ENCODE peak calls at places on chromosomes 4 and X, in eight cellular contexts. T, G, X, W, H, F, P and O are unnamed samples.

GRCh38 chr4:157128395-157128794 is 52.4 kb downstream of the GLRB start:
- DNase-seq in X (no peak), P (peak), H (no peak), T (peak), W (peak), F (peak), G (no peak), O (peak)

GRCh38 chr4:39591290-39591689 is 47.4 kb downstream of the SMIM14 start:
- DNase-seq in H (no peak), F (peak), G (no peak), X (no peak), T (no peak), W (no peak), P (no peak), O (no peak)

GRCh38 chr4:101221294-101221693 is 126.0 kb downstream of the PPP3CA start:
- DNase-seq in H (no peak), X (no peak), T (no peak), F (no peak), W (no peak), P (no peak), G (no peak), O (no peak)

GRCh38 chrX:9122504-9123245 is 88.7 kb upstream of the FAM9B start:
- DNase-seq in W (no peak), P (no peak), X (no peak), G (no peak), H (no peak), F (peak), T (peak), O (no peak)

GRCh38 chr4:96652158-96652557 is 812.3 kb downstream of the PDHA2 start:
- DNase-seq in X (no peak), P (no peak), T (peak), F (peak), W (no peak), G (no peak), H (no peak), O (no peak)

GRCh38 chr4:26152051-26152450 is 168.8 kb upstream of the RBPJ start:
- DNase-seq in F (no peak), T (no peak), P (no peak), H (no peak), X (no peak), G (no peak), W (peak), O (no peak)

GRCh38 chrX:102845020-102845419 is 92.1 kb upstream of the RAB40AL start:
- DNase-seq in W (no peak), G (no peak), P (no peak), F (no peak), X (no peak), H (no peak), T (no peak), O (no peak)

GRCh38 chr4:3369781-3370660 is 71.7 kb upstream of the HGFAC start:
- DNase-seq in T (peak), W (no peak), F (peak), G (peak), H (no peak), P (no peak), X (peak), O (peak)

GRCh38 chr4:183130328-183131155 is 31.5 kb downstream of the WWC2 start:
- DNase-seq in H (no peak), G (no peak), T (peak), W (peak), X (no peak), P (peak), F (peak), O (no peak)

GRCh38 chrX:72081605-72082320 is 50.0 kb downstream of the RTL5 start:
- DNase-seq in T (no peak), F (no peak), H (no peak), P (no peak), G (no peak), X (no peak), W (no peak), O (no peak)

GRCh38 chr4:18518098-18518497 is 496.5 kb upstream of the LCORL start:
- DNase-seq in X (no peak), P (no peak), W (no peak), G (no peak), T (no peak), F (no peak), H (no peak), O (no peak)

GRCh38 chrX:72545990-72546389 is 26.7 kb downstream of the HDAC8 start:
- DNase-seq in X (no peak), G (no peak), W (no peak), P (no peak), T (peak), F (peak), H (no peak), O (no peak)

GRCh38 chr4:88646528-88647280 is 50.9 kb downstream of the NAP1L5 start:
- DNase-seq in P (no peak), H (no peak), F (no peak), G (no peak), T (no peak), X (no peak), W (no peak), O (no peak)